ENCODE peak calls at places on chromosome 20, in seven cellular contexts. One of them, this sample, is unnamed.
A peak's percentile ranks its signal among the peaks of the same experiment; 100 is the strongest.

GRCh38 chr20:7269452-7269851 is 502.0 kb downstream of the BMP2 start:
- DNase-seq in CD4-positive, alpha-beta T cell: no peak
- DNase-seq in Panc1: no peak
- DNase-seq in tibial artery: no peak
- DNase-seq in RWPE1: no peak
- DNase-seq in A549: no peak
- DNase-seq in SJSA1: no peak
- DNase-seq in this sample: no peak

GRCh38 chr20:41152108-41152757 is 14.9 kb downstream of the PLCG1 start:
- DNase-seq in RWPE1: no peak
- DNase-seq in A549: no peak
- DNase-seq in CD4-positive, alpha-beta T cell: no peak
- DNase-seq in Panc1: no peak
- DNase-seq in tibial artery: no peak
- DNase-seq in SJSA1: no peak
- DNase-seq in this sample: no peak

GRCh38 chr20:53635189-53635588 is 41.5 kb upstream of the ZNF217 start:
- DNase-seq in A549: no peak
- DNase-seq in CD4-positive, alpha-beta T cell: no peak
- DNase-seq in SJSA1: no peak
- DNase-seq in Panc1: no peak
- DNase-seq in RWPE1: no peak
- DNase-seq in tibial artery: no peak
- DNase-seq in this sample: no peak

GRCh38 chr20:53399592-53400335 is 193.9 kb downstream of the ZNF217 start:
- DNase-seq in Panc1: no peak
- DNase-seq in RWPE1: no peak
- DNase-seq in SJSA1: no peak
- DNase-seq in CD4-positive, alpha-beta T cell: no peak
- DNase-seq in A549: no peak
- DNase-seq in tibial artery: no peak
- DNase-seq in this sample: no peak

GRCh38 chr20:58054744-58055373 is 173.6 kb downstream of the ANKRD60 start:
- DNase-seq in RWPE1: no peak
- DNase-seq in CD4-positive, alpha-beta T cell: no peak
- DNase-seq in A549: no peak
- DNase-seq in tibial artery: no peak
- DNase-seq in Panc1: no peak
- DNase-seq in SJSA1: no peak
- DNase-seq in this sample: no peak

GRCh38 chr20:10584319-10584812 is 89.4 kb downstream of the JAG1 start:
- DNase-seq in RWPE1: no peak
- DNase-seq in tibial artery: no peak
- DNase-seq in Panc1: no peak
- DNase-seq in A549: no peak
- DNase-seq in CD4-positive, alpha-beta T cell: no peak
- DNase-seq in SJSA1: no peak
- DNase-seq in this sample: no peak

GRCh38 chr20:43824699-43825402 is 89.8 kb upstream of the TOX2 start:
- DNase-seq in RWPE1: no peak
- DNase-seq in tibial artery: no peak
- DNase-seq in SJSA1: no peak
- DNase-seq in A549: no peak
- DNase-seq in CD4-positive, alpha-beta T cell: no peak
- DNase-seq in Panc1: no peak
- DNase-seq in this sample: no peak

GRCh38 chr20:2694519-2694918 is 1.9 kb downstream of the EBF4 start:
- DNase-seq in tibial artery: no peak
- DNase-seq in CD4-positive, alpha-beta T cell: no peak
- DNase-seq in RWPE1: no peak
- DNase-seq in SJSA1: no peak
- DNase-seq in Panc1: no peak
- DNase-seq in A549: no peak
- DNase-seq in this sample: no peak

GRCh38 chr20:21706345-21707195 is 1.1 kb downstream of the PAX1 start:
- DNase-seq in SJSA1: no peak
- DNase-seq in RWPE1: no peak
- DNase-seq in A549: no peak
- DNase-seq in Panc1: no peak
- DNase-seq in tibial artery: no peak
- DNase-seq in CD4-positive, alpha-beta T cell: no peak
- DNase-seq in this sample: no peak

GRCh38 chr20:47815866-47816265 is 30.6 kb upstream of the SULF2 start:
- DNase-seq in RWPE1: no peak
- DNase-seq in CD4-positive, alpha-beta T cell: no peak
- DNase-seq in SJSA1: no peak
- DNase-seq in A549: no peak
- DNase-seq in Panc1: no peak
- DNase-seq in tibial artery: no peak
- DNase-seq in this sample: no peak

GRCh38 chr20:24102749-24103148 is 114.2 kb upstream of the GGTLC1 start:
- DNase-seq in SJSA1: peak; percentile 73
- DNase-seq in CD4-positive, alpha-beta T cell: no peak
- DNase-seq in tibial artery: no peak
- DNase-seq in A549: no peak
- DNase-seq in RWPE1: peak; percentile 34
- DNase-seq in Panc1: no peak
- DNase-seq in this sample: no peak

GRCh38 chr20:8132015-8132631 is at the start of gene PLCB1:
- DNase-seq in CD4-positive, alpha-beta T cell: peak; percentile 60
- DNase-seq in Panc1: peak; percentile 20
- DNase-seq in SJSA1: peak; percentile 68
- DNase-seq in RWPE1: peak; percentile 74
- DNase-seq in tibial artery: peak; percentile 73
- DNase-seq in A549: peak; percentile 82
- DNase-seq in this sample: no peak

GRCh38 chr20:53157443-53158408 is 185.6 kb downstream of the TSHZ2 start:
- DNase-seq in Panc1: peak; percentile 13
- DNase-seq in SJSA1: peak; percentile 30
- DNase-seq in RWPE1: peak; percentile 18
- DNase-seq in A549: peak; percentile 37
- DNase-seq in tibial artery: no peak
- DNase-seq in CD4-positive, alpha-beta T cell: peak; percentile 5
- DNase-seq in this sample: no peak

GRCh38 chr20:46520976-46521579 is 7.7 kb upstream of the ZNF334 start:
- DNase-seq in SJSA1: peak; percentile 1
- DNase-seq in Panc1: peak; percentile 20
- DNase-seq in tibial artery: peak; percentile 22
- DNase-seq in A549: peak; percentile 33
- DNase-seq in CD4-positive, alpha-beta T cell: no peak
- DNase-seq in RWPE1: peak; percentile 63
- DNase-seq in this sample: peak; percentile 18

GRCh38 chr20:52524865-52525264 is 333.3 kb upstream of the ZFP64 start:
- DNase-seq in CD4-positive, alpha-beta T cell: no peak
- DNase-seq in Panc1: no peak
- DNase-seq in tibial artery: no peak
- DNase-seq in SJSA1: no peak
- DNase-seq in RWPE1: no peak
- DNase-seq in A549: no peak
- DNase-seq in this sample: no peak

GRCh38 chr20:47013606-47014005 is 119.0 kb downstream of the EYA2 start:
- DNase-seq in tibial artery: no peak
- DNase-seq in SJSA1: no peak
- DNase-seq in CD4-positive, alpha-beta T cell: no peak
- DNase-seq in A549: no peak
- DNase-seq in Panc1: no peak
- DNase-seq in RWPE1: no peak
- DNase-seq in this sample: no peak

GRCh38 chr20:48725589-48725991 is 102.2 kb downstream of the PREX1 start:
- DNase-seq in Panc1: no peak
- DNase-seq in A549: peak; percentile 40
- DNase-seq in tibial artery: no peak
- DNase-seq in CD4-positive, alpha-beta T cell: no peak
- DNase-seq in RWPE1: peak; percentile 66
- DNase-seq in SJSA1: no peak
- DNase-seq in this sample: no peak

GRCh38 chr20:50690979-50691584 is at the start of gene RIPOR3:
- DNase-seq in tibial artery: peak; percentile 27
- DNase-seq in Panc1: no peak
- DNase-seq in CD4-positive, alpha-beta T cell: no peak
- DNase-seq in SJSA1: no peak
- DNase-seq in RWPE1: no peak
- DNase-seq in A549: no peak
- DNase-seq in this sample: no peak

GRCh38 chr20:24617757-24618450 is 148.5 kb downstream of the SYNDIG1 start:
- DNase-seq in tibial artery: no peak
- DNase-seq in RWPE1: no peak
- DNase-seq in SJSA1: no peak
- DNase-seq in CD4-positive, alpha-beta T cell: no peak
- DNase-seq in A549: no peak
- DNase-seq in Panc1: no peak
- DNase-seq in this sample: no peak

GRCh38 chr20:13400453-13400852 is 179.4 kb downstream of the ISM1 start:
- DNase-seq in A549: no peak
- DNase-seq in tibial artery: no peak
- DNase-seq in CD4-positive, alpha-beta T cell: no peak
- DNase-seq in SJSA1: no peak
- DNase-seq in Panc1: no peak
- DNase-seq in RWPE1: no peak
- DNase-seq in this sample: no peak

GRCh38 chr20:17601957-17602356 is 32.1 kb downstream of the DSTN start:
- DNase-seq in A549: no peak
- DNase-seq in SJSA1: no peak
- DNase-seq in CD4-positive, alpha-beta T cell: no peak
- DNase-seq in Panc1: no peak
- DNase-seq in tibial artery: no peak
- DNase-seq in RWPE1: no peak
- DNase-seq in this sample: no peak

GRCh38 chr20:4812216-4812615 is 90.5 kb downstream of the PRND start:
- DNase-seq in Panc1: no peak
- DNase-seq in SJSA1: no peak
- DNase-seq in CD4-positive, alpha-beta T cell: no peak
- DNase-seq in tibial artery: no peak
- DNase-seq in RWPE1: no peak
- DNase-seq in A549: no peak
- DNase-seq in this sample: no peak

GRCh38 chr20:40441771-40442170 is 247.3 kb downstream of the MAFB start:
- DNase-seq in SJSA1: no peak
- DNase-seq in Panc1: no peak
- DNase-seq in tibial artery: no peak
- DNase-seq in RWPE1: no peak
- DNase-seq in A549: no peak
- DNase-seq in CD4-positive, alpha-beta T cell: no peak
- DNase-seq in this sample: no peak

DNA sequence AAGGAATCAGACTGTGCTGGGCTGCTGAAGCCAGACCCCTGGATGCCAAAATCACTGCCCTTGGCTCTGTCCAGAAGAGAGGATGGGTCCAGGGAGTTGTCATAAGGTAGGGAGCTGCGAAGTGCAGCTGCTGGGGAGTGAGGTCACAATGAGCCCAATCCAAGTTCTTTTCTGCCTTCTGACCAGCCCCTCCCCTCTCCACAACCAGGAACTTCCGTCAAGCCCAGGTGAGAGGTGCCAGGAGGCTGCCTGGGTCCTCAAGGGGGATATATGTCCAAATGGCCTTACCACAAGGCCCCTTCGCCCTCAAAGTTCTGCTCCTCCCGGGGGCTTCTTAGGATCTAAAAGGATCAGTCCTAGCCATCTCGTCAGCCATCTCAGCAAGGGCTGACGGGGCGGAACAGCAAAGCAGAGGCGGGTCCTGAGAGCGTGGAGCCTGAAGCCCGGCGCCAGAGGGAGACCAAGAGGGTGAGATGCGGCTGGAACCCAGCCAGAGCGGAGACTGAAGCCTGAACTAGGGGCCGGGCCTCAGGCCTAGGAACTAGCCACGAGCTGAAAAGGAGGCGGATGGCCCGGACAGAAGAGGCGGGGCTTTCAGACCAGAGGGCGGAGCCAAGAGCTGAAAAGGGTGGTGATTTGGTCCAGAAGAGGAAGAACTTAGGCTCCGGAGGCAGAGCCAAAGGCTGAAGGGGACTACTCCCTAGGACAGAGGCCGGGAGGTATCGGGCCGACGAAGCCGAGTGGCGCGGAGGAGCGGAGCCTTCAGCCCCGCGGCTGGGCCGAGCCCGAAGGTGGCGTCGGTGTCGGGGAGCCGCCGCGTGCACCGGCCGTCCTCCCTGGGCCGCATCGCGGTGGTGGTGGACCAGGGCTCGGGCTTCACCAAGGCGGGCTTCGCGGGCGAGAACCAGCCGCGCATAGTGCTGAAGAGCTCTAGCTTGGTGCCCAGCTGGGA is at the start of gene ACTL10:
- DNase-seq in A549: no peak
- DNase-seq in Panc1: no peak
- DNase-seq in RWPE1: peak; percentile 99
- DNase-seq in CD4-positive, alpha-beta T cell: peak; percentile 64
- DNase-seq in SJSA1: no peak
- DNase-seq in tibial artery: peak; percentile 99
- DNase-seq in this sample: peak; percentile 61
- H3K27ac ChIP-seq in A549: no peak within 1 kb of the TSS
- H3K27ac ChIP-seq in Panc1: no peak within 1 kb of the TSS
- H3K27ac ChIP-seq in RWPE1: peak within 1 kb of the TSS; percentile 88
- H3K27ac ChIP-seq in CD4-positive, alpha-beta T cell: peak within 1 kb of the TSS; percentile 69
- H3K27ac ChIP-seq in SJSA1: no peak within 1 kb of the TSS
- H3K27ac ChIP-seq in tibial artery: peak within 1 kb of the TSS; percentile 88
- H3K27ac ChIP-seq in this sample: peak within 1 kb of the TSS; percentile 74

GRCh38 chr20:19785886-19786285 is 27.8 kb downstream of the RIN2 start:
- DNase-seq in SJSA1: no peak
- DNase-seq in tibial artery: no peak
- DNase-seq in A549: no peak
- DNase-seq in Panc1: no peak
- DNase-seq in RWPE1: no peak
- DNase-seq in CD4-positive, alpha-beta T cell: no peak
- DNase-seq in this sample: no peak
- H3K27ac ChIP-seq in SJSA1: peak overlapping the region; percentile 65
- H3K27ac ChIP-seq in tibial artery: peak overlapping the region; percentile 34
- H3K27ac ChIP-seq in A549: peak overlapping the region; percentile 89
- H3K27ac ChIP-seq in Panc1: peak overlapping the region; percentile 65
- H3K27ac ChIP-seq in RWPE1: peak overlapping the region; percentile 94
- H3K27ac ChIP-seq in CD4-positive, alpha-beta T cell: no peak overlapping the region
- H3K27ac ChIP-seq in this sample: peak overlapping the region; percentile 76

GRCh38 chr20:62132421-62132820 is 10.1 kb downstream of the LSM14B start:
- DNase-seq in SJSA1: no peak
- DNase-seq in Panc1: no peak
- DNase-seq in A549: no peak
- DNase-seq in tibial artery: no peak
- DNase-seq in CD4-positive, alpha-beta T cell: no peak
- DNase-seq in RWPE1: no peak
- DNase-seq in this sample: no peak
- H3K27ac ChIP-seq in SJSA1: no peak overlapping the region
- H3K27ac ChIP-seq in Panc1: no peak overlapping the region
- H3K27ac ChIP-seq in A549: no peak overlapping the region
- H3K27ac ChIP-seq in tibial artery: peak overlapping the region; percentile 0
- H3K27ac ChIP-seq in CD4-positive, alpha-beta T cell: peak overlapping the region; percentile 7
- H3K27ac ChIP-seq in RWPE1: peak overlapping the region; percentile 54
- H3K27ac ChIP-seq in this sample: no peak overlapping the region

DNA sequence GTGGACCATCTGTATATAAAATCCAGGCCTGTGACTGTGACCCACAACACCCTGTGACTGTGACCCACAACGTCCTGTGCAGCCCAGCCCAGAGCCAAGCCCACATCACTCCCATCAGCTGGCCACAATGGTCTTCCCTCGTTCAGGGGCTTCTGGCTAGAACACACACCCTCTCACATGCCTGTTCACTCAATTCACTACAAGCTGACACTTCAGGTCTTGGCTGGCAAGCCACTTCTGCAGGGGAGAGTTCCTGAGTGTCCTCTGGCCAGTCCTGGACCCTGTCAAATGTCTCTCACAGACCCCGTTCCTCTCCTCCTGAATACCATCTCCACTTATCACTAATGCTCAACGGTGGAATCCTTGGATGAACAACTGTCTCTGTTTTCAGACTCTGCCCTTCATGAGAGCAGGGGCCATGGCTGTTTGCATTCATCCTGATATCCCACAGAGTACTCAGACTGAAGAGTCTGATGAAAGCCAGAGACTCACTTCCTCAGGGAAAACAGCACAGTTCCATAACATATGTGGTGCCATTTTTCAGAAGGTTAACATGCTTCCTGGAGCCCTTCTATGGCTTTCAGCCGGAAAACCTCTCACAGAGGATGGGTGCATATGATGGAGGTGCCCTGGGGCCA is 56.0 kb downstream of the MYH7B start:
- DNase-seq in SJSA1: no peak
- DNase-seq in tibial artery: peak; percentile 18
- DNase-seq in CD4-positive, alpha-beta T cell: no peak
- DNase-seq in Panc1: no peak
- DNase-seq in RWPE1: no peak
- DNase-seq in A549: no peak
- DNase-seq in this sample: no peak
- H3K27ac ChIP-seq in SJSA1: no peak overlapping the region
- H3K27ac ChIP-seq in tibial artery: no peak overlapping the region
- H3K27ac ChIP-seq in CD4-positive, alpha-beta T cell: no peak overlapping the region
- H3K27ac ChIP-seq in Panc1: no peak overlapping the region
- H3K27ac ChIP-seq in RWPE1: no peak overlapping the region
- H3K27ac ChIP-seq in A549: no peak overlapping the region
- H3K27ac ChIP-seq in this sample: no peak overlapping the region

This sample was measured in epithelial cell of prostate.